ENCODE peak calls at places on chromosomes 6 and 20, in ten cellular contexts. X, L, D, U, A, K, F, S, J and Z are unnamed samples.

GRCh38 chr20:50446351-50447101 is 63.7 kb upstream of the PTPN1 start:
- DNase-seq in J (no peak), D (no peak), L (no peak), A (no peak), X (no peak), F (peak), U (no peak), S (no peak), K (no peak), Z (no peak)

GRCh38 chr20:35285806-35286076 is 1.2 kb upstream of the EIF6 start:
- DNase-seq in L (no peak), U (no peak), X (no peak), J (no peak), F (no peak), D (no peak), A (no peak), K (no peak), S (no peak), Z (peak)

GRCh38 chr6:73131706-73132105 is 93.6 kb downstream of the KHDC1L start:
- DNase-seq in K (peak), L (no peak), J (no peak), S (peak), D (no peak), U (peak), A (no peak), F (no peak), X (no peak), Z (no peak)

GRCh38 chr6:169058634-169059033 is 195.0 kb downstream of the THBS2 start:
- DNase-seq in K (no peak), S (no peak), J (no peak), X (no peak), D (no peak), U (no peak), A (no peak), L (no peak), F (no peak), Z (no peak)

GRCh38 chr6:36127462-36128016 is 2.8 kb upstream of the MAPK13 start:
- DNase-seq in X (peak), U (peak), S (no peak), K (peak), A (no peak), D (no peak), F (peak), L (peak), J (no peak), Z (no peak)

GRCh38 chr20:36101201-36101600 is 53.3 kb upstream of the EPB41L1 start:
- DNase-seq in U (no peak), J (no peak), S (peak), D (no peak), A (peak), K (no peak), L (no peak), F (peak), X (no peak), Z (no peak)

GRCh38 chr6:136051140-136051775 is 198.9 kb downstream of the MTFR2 start:
- DNase-seq in D (no peak), J (no peak), U (no peak), X (no peak), A (no peak), K (no peak), S (no peak), F (no peak), L (no peak), Z (no peak)

GRCh38 chr20:32509639-32510066 is 75.5 kb downstream of the NOL4L start:
- DNase-seq in D (no peak), U (no peak), F (no peak), L (no peak), X (peak), A (no peak), K (no peak), S (no peak), J (no peak), Z (no peak)

GRCh38 chr6:43739642-43740091 is 30.3 kb upstream of the VEGFA start:
- DNase-seq in U (no peak), S (no peak), K (no peak), F (no peak), D (no peak), X (no peak), L (no peak), J (no peak), A (no peak), Z (no peak)

GRCh38 chr6:8830794-8831193 is 395.4 kb upstream of the SLC35B3 start:
- DNase-seq in U (no peak), J (no peak), L (no peak), D (no peak), F (no peak), K (no peak), A (no peak), X (no peak), S (no peak), Z (no peak)

GRCh38 chr6:81228912-81229540 is 523.5 kb downstream of the TENT5A start:
- DNase-seq in J (no peak), U (no peak), A (no peak), K (no peak), L (no peak), D (no peak), F (no peak), X (no peak), S (no peak), Z (no peak)

GRCh38 chr6:155528982-155529453 is 73.4 kb upstream of the NOX3 start:
- DNase-seq in X (no peak), L (no peak), K (peak), A (no peak), D (no peak), S (no peak), J (no peak), U (peak), F (no peak), Z (peak)

GRCh38 chr6:121770943-121771342 is 335.5 kb downstream of the GJA1 start:
- DNase-seq in A (no peak), J (peak), K (peak), L (no peak), U (peak), D (no peak), F (no peak), S (no peak), X (no peak), Z (no peak)

GRCh38 chr20:59802471-59803221 is 130.8 kb downstream of the SYCP2 start:
- DNase-seq in S (no peak), U (no peak), X (no peak), J (no peak), F (no peak), A (no peak), K (no peak), D (no peak), L (no peak), Z (no peak)

GRCh38 chr6:13729891-13730290 is 18.3 kb upstream of the RANBP9 start:
- DNase-seq in A (no peak), X (no peak), D (no peak), K (peak), J (no peak), S (no peak), U (peak), L (no peak), F (no peak), Z (peak)

GRCh38 chr6:122033564-122034181 is 365.8 kb upstream of the HSF2 start:
- DNase-seq in D (no peak), L (peak), F (no peak), U (peak), K (peak), A (no peak), X (no peak), J (peak), S (peak), Z (peak)

GRCh38 chr20:57746201-57746600 is 36.4 kb upstream of the PMEPA1 start:
- DNase-seq in L (no peak), D (no peak), A (no peak), J (no peak), X (no peak), F (no peak), S (no peak), K (no peak), U (no peak), Z (no peak)

GRCh38 chr6:63927538-63927937 is 291.9 kb downstream of the PHF3 start:
- DNase-seq in L (no peak), D (no peak), F (no peak), A (no peak), S (peak), X (no peak), U (no peak), J (no peak), K (no peak), Z (no peak)

GRCh38 chr6:63509652-63510352 is 62.5 kb upstream of the LOC128125822 start:
- DNase-seq in J (no peak), K (no peak), A (peak), L (no peak), F (peak), U (peak), X (no peak), D (no peak), S (no peak), Z (no peak)

GRCh38 chr6:13762648-13763441 is 51.2 kb upstream of the RANBP9 start:
- DNase-seq in D (peak), S (no peak), L (no peak), A (no peak), X (no peak), F (no peak), K (peak), J (no peak), U (peak), Z (peak)

GRCh38 chr6:122645256-122645655 is 35.1 kb downstream of the PKIB start:
- DNase-seq in A (no peak), K (no peak), F (no peak), J (no peak), X (no peak), D (no peak), U (no peak), S (no peak), L (no peak), Z (no peak)

GRCh38 chr20:57499676-57500075 is 25.3 kb downstream of the CTCFL start:
- DNase-seq in D (no peak), U (no peak), A (no peak), F (no peak), K (no peak), L (no peak), X (no peak), J (no peak), S (no peak), Z (no peak)

GRCh38 chr20:46027245-46027853 is 1.7 kb upstream of the SLC12A5 start:
- DNase-seq in X (no peak), K (peak), S (peak), D (no peak), F (no peak), A (peak), U (peak), L (peak), J (no peak), Z (no peak)

GRCh38 chr6:167797079-167797870 is 29.4 kb upstream of the AFDN start:
- DNase-seq in L (no peak), D (no peak), U (no peak), J (no peak), X (peak), K (no peak), F (no peak), S (no peak), A (no peak), Z (no peak)

GRCh38 chr6:21665101-21665435 is 71.5 kb downstream of the SOX4 start:
- DNase-seq in F (no peak), S (no peak), X (no peak), J (no peak), U (no peak), K (no peak), D (no peak), L (no peak), A (no peak), Z (no peak)

GRCh38 chr6:79724816-79725215 is 93.7 kb downstream of the SH3BGRL2 start:
- DNase-seq in D (no peak), U (no peak), A (no peak), X (no peak), F (no peak), K (no peak), S (no peak), L (no peak), J (no peak), Z (no peak)

GRCh38 chr20:19794941-19795340 is 36.9 kb downstream of the RIN2 start:
- DNase-seq in L (no peak), K (no peak), J (no peak), F (no peak), A (no peak), X (no peak), S (no peak), U (no peak), D (no peak), Z (no peak)

GRCh38 chr6:7047966-7048365 is 59.8 kb upstream of the RREB1 start:
- DNase-seq in K (no peak), X (no peak), D (no peak), L (no peak), F (no peak), A (no peak), U (peak), S (no peak), J (no peak), Z (no peak)

DNA sequence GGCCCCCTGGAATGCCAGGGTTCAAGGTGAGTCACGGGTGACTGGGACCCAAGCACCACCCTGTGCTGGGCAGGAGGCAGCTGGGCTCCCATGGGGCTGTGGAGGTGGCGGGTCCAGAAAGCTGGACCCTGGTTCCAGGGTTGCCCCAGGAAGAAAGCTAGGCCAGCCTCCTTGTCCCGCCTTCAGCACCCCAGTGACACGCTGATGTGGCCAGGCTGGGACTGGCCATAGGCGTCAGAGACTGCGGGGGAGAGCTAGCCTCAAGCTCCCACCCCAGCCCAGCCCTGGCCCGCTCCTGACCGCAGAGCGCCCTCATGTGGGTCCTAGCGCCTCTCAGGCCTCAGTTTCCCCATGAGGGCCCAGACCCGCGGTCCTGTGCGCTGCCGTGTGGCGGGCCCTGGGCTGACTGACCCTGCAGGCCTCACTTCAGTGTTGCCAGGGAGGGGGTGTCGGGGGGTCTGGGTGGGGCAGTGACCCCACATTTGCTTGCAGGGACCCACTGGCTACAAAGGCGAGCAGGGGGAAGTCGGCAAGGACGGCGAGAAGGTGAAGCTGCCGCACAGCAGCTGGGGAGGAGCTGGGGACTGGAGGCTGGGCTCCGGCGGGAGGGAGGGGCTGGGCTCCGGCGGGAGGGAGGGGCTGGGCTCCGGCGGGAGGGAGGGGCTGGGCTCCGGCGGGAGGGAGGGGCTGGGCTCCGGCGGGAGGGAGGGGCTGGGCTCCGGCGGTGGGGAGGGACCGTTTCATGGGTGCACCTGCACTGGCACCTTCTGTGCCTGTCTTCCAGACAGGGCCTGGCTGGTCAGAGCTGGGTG is 7.8 kb downstream of the COL9A3 start:
- DNase-seq in L (no peak), K (no peak), F (peak), U (no peak), X (no peak), S (peak), D (no peak), A (peak), J (no peak), Z (no peak)
- H3K27ac ChIP-seq in L (peak), K (no peak), F (peak), U (no peak), X (no peak), S (no peak), D (no peak), A (peak), J (peak), Z (no peak)

GRCh38 chr20:23048283-23049200 is 930 bp downstream of the THBD start:
- DNase-seq in F (peak), A (peak), S (peak), X (peak), K (peak), L (peak), D (no peak), J (no peak), U (peak), Z (no peak)
- H3K27ac ChIP-seq in F (peak), A (no peak), S (no peak), X (peak), K (peak), L (peak), D (no peak), J (no peak), U (no peak), Z (peak)

DNA sequence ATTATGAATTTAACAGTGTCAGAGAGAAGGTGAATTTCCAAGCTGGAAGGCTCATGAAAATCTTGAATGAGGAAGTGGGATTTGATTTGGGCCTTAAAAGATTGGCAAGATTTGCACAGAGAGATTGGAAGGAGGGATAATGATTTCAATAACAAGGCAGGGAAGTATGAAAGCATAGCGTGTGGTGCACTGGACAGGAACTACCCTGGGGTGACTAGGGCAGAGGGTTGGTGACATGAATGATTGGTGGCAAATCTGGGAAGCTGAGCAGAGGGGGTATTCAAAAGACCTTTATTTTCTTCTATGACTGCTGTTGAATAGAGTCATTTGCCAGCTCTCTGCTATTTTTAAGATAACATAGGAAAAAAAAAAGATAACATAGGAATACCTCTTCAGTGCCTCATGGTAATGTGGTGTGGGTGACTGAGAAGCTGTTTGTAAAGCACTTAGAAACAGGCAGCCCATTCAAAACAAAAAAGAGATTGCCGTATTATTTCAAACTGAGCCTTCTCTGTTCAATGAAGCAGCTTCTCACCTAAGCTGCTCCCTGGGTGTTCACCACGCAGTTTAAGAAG is 591.5 kb downstream of the PKHD1 start:
- DNase-seq in D (no peak), S (peak), U (no peak), L (no peak), K (no peak), X (no peak), A (no peak), J (no peak), F (no peak), Z (no peak)
- H3K27ac ChIP-seq in D (no peak), S (no peak), U (no peak), L (no peak), K (no peak), X (no peak), A (no peak), J (no peak), F (no peak), Z (no peak)

DNA sequence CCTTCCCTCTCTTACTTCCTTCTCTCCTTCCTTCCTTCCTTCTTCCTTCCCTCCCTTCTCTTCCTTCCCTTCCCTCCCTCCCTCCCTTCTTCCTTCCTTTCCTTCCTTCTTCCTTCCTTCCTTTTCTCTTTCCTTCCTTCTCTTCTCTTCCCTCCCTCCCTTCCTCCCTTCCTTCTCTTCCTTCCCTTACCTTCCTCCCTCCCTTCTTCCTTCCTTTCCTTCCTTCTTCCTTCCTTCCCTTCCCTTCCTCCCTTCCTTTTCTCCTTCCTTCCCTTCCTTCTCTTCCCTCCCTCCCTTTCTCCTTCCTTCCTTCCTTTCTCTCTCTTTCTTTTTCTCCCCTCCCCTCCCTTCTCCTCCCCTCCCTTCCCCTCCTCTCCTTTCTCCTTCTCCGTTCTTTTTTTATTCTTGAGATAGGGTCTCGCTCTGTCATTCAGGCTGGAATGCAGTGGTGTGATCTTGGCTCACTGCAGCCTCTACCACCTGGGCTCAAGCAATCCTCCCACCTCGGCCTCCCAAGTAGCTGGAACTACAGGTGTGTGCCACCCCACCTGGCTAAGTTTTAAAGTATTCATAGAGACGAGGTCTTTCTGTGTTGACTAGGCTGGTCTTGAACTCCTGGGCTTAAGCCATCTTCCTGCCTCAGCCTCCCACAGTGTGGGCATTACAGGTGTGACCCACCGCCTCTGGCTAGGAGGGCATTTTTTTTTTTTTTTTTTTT is 1.1 kb upstream of the ZNF512B start:
- DNase-seq in D (no peak), S (no peak), X (no peak), U (no peak), J (no peak), F (no peak), K (no peak), A (no peak), L (no peak), Z (no peak)
- H3K27ac ChIP-seq in D (no peak), S (no peak), X (no peak), U (no peak), J (no peak), F (no peak), K (peak), A (no peak), L (peak), Z (no peak)

GRCh38 chr6:24283043-24283985 is 74.5 kb downstream of the DCDC2 start:
- DNase-seq in U (peak), J (peak), X (peak), D (peak), F (peak), S (peak), A (peak), K (peak), L (peak), Z (peak)
- H3K27ac ChIP-seq in U (no peak), J (no peak), X (no peak), D (no peak), F (peak), S (peak), A (peak), K (no peak), L (peak), Z (no peak)

GRCh38 chr6:11357285-11357684 is 124.8 kb upstream of the NEDD9 start:
- DNase-seq in L (no peak), K (no peak), D (no peak), J (no peak), F (no peak), S (no peak), U (no peak), A (no peak), X (no peak), Z (no peak)
- H3K27ac ChIP-seq in L (peak), K (no peak), D (no peak), J (no peak), F (peak), S (no peak), U (no peak), A (no peak), X (peak), Z (no peak)

GRCh38 chr20:3932277-3933073 is 43.3 kb downstream of the PANK2 start:
- DNase-seq in A (no peak), U (no peak), J (no peak), K (no peak), F (no peak), X (no peak), L (no peak), D (no peak), S (peak), Z (no peak)
- H3K27ac ChIP-seq in A (no peak), U (no peak), J (no peak), K (peak), F (peak), X (peak), L (peak), D (peak), S (no peak), Z (no peak)